ENCODE peak calls at places on chromosomes 1 and 21, in eight cellular contexts. V, B, G, X, D, S, Z and E are unnamed samples.

GRCh38 chr1:39609618-39610331 is 29.7 kb downstream of the HEYL start:
- DNase-seq in V (peak; percentile 97), S (peak; percentile 69), X (no peak), D (peak; percentile 61), B (peak; percentile 73), G (peak; percentile 65), Z (peak; percentile 28), E (peak; percentile 66)

GRCh38 chr1:84505167-84506001 is 802 bp upstream of the SPATA1 start:
- DNase-seq in G (peak; percentile 87), B (no peak), X (no peak), Z (no peak), V (no peak), D (peak; percentile 46), S (no peak), E (peak; percentile 13)

GRCh38 chr1:70044832-70045231 is 160.5 kb downstream of the LRRC40 start:
- DNase-seq in B (no peak), Z (no peak), G (no peak), X (no peak), V (no peak), D (no peak), S (no peak), E (no peak)

GRCh38 chr1:151715726-151716404 is 738 bp downstream of the CELF3 start:
- DNase-seq in B (no peak), V (peak; percentile 82), G (peak; percentile 89), Z (no peak), D (no peak), S (no peak), X (no peak), E (no peak)

GRCh38 chr1:53090227-53091147 is 28.5 kb downstream of the PODN start:
- DNase-seq in V (no peak), X (no peak), Z (no peak), B (peak; percentile 41), G (no peak), D (no peak), S (no peak), E (peak; percentile 65)

GRCh38 chr21:33126569-33126968 is 56.6 kb downstream of the OLIG1 start:
- DNase-seq in V (no peak), G (no peak), D (no peak), S (no peak), X (no peak), B (no peak), Z (no peak), E (no peak)

GRCh38 chr1:235468970-235469369 is 35.3 kb downstream of the B3GALNT2 start:
- DNase-seq in X (no peak), G (no peak), S (peak; percentile 10), D (no peak), Z (no peak), V (no peak), B (no peak), E (no peak)

GRCh38 chr21:44418108-44418875 is 37.0 kb upstream of the LRRC3 start:
- DNase-seq in G (no peak), B (no peak), S (no peak), Z (peak; percentile 10), X (no peak), D (no peak), V (no peak), E (no peak)

GRCh38 chr1:21579788-21580187 is 70.6 kb downstream of the ALPL start:
- DNase-seq in B (no peak), V (no peak), Z (no peak), S (peak; percentile 46), X (no peak), D (no peak), G (no peak), E (no peak)

GRCh38 chr1:101366513-101367215 is 129.8 kb downstream of the S1PR1 start:
- DNase-seq in Z (no peak), X (no peak), G (no peak), B (no peak), S (no peak), D (no peak), V (no peak), E (no peak)

GRCh38 chr1:167683641-167684502 is 37.9 kb upstream of the MPZL1 start:
- DNase-seq in G (peak; percentile 54), V (peak; percentile 73), Z (no peak), S (no peak), D (no peak), B (no peak), X (no peak), E (no peak)

GRCh38 chr1:28190996-28191645 is 14.6 kb upstream of the PTAFR start:
- DNase-seq in D (no peak), Z (no peak), X (no peak), S (no peak), G (no peak), V (no peak), B (no peak), E (no peak)

GRCh38 chr1:29237906-29238600 is 1.7 kb downstream of the PTPRU start:
- DNase-seq in S (peak; percentile 12), X (no peak), G (peak; percentile 80), D (no peak), V (peak; percentile 72), B (peak; percentile 44), Z (peak; percentile 57), E (peak; percentile 30)

GRCh38 chr1:199551967-199552565 is 475.4 kb upstream of the NR5A2 start:
- DNase-seq in B (no peak), V (peak; percentile 55), X (no peak), Z (no peak), D (peak; percentile 66), G (peak; percentile 47), S (peak; percentile 65), E (peak; percentile 14)

GRCh38 chr1:232856556-232856955 is 51.3 kb downstream of the MAP10 start:
- DNase-seq in X (no peak), Z (no peak), G (no peak), V (no peak), D (no peak), S (no peak), B (no peak), E (no peak)

GRCh38 chr1:77889671-77890070 is 1.2 kb downstream of the NEXN start:
- DNase-seq in B (no peak), V (no peak), S (peak; percentile 12), X (no peak), Z (no peak), G (no peak), D (no peak), E (no peak)

GRCh38 chr21:45226540-45227326 is 61.0 kb downstream of the POFUT2 start:
- DNase-seq in G (no peak), B (no peak), V (no peak), X (no peak), D (no peak), Z (no peak), S (no peak), E (no peak)

GRCh38 chr1:205077158-205077933 is 6.9 kb downstream of the TMEM81 start:
- DNase-seq in D (no peak), B (no peak), X (no peak), V (no peak), G (no peak), S (no peak), Z (no peak), E (no peak)

GRCh38 chr21:26307640-26308039 is 137.1 kb upstream of the APP start:
- DNase-seq in G (no peak), D (no peak), Z (no peak), B (no peak), V (no peak), S (no peak), X (no peak), E (no peak)

GRCh38 chr1:178587975-178588374 is 75.1 kb downstream of the TEX35 start:
- DNase-seq in D (no peak), X (no peak), B (no peak), S (no peak), V (no peak), G (no peak), Z (no peak), E (no peak)

GRCh38 chr1:30615076-30615795 is 108.1 kb downstream of the MATN1 start:
- DNase-seq in G (no peak), Z (no peak), X (no peak), B (no peak), V (no peak), S (no peak), D (no peak), E (no peak)

GRCh38 chr1:104760017-104760416 is 1010.3 kb downstream of the AMY1C start:
- DNase-seq in S (no peak), Z (no peak), B (no peak), G (no peak), D (no peak), V (no peak), X (peak; percentile 48), E (no peak)

GRCh38 chr1:71157715-71158114 is 76.9 kb upstream of the ZRANB2 start:
- DNase-seq in D (no peak), S (no peak), Z (no peak), V (no peak), B (no peak), G (no peak), X (no peak), E (no peak)

GRCh38 chr1:63732666-63733065 is 41.2 kb upstream of the ROR1 start:
- DNase-seq in B (no peak), S (peak; percentile 41), D (no peak), X (no peak), G (no peak), Z (no peak), V (no peak), E (no peak)
- TF ChIP-seq EP300 in B (no peak), S (no peak), D (no peak), X (no peak), G (no peak), Z (no peak), V (no peak), E (no peak)

GRCh38 chr1:183074215-183074614 is 51.0 kb downstream of the LAMC1 start:
- DNase-seq in V (no peak), G (no peak), X (no peak), B (no peak), S (no peak), D (no peak), Z (no peak), E (no peak)

GRCh38 chr1:183079697-183080096 is 56.5 kb downstream of the LAMC1 start:
- DNase-seq in B (no peak), V (no peak), X (no peak), Z (no peak), S (no peak), G (no peak), D (no peak), E (no peak)

GRCh38 chr1:183077107-183077506 is 53.9 kb downstream of the LAMC1 start:
- DNase-seq in D (no peak), G (no peak), V (no peak), B (no peak), Z (no peak), X (no peak), S (no peak), E (no peak)

GRCh38 chr1:183073320-183073719 is 50.1 kb downstream of the LAMC1 start:
- DNase-seq in G (no peak), V (no peak), D (no peak), Z (no peak), X (no peak), S (no peak), B (no peak), E (no peak)

GRCh38 chr1:183075861-183076260 is 52.6 kb downstream of the LAMC1 start:
- DNase-seq in G (no peak), Z (no peak), D (no peak), V (no peak), S (no peak), X (no peak), B (no peak), E (no peak)
- H3K4me3 ChIP-seq in G (no peak overlapping the region), Z (no peak overlapping the region), D (no peak overlapping the region), V (no peak overlapping the region), S (no peak overlapping the region), X (no peak overlapping the region), B (no peak overlapping the region), E (no peak overlapping the region)

GRCh38 chr1:241976264-241976663 is 18.7 kb downstream of the BECN2 start:
- DNase-seq in G (no peak), B (no peak), Z (no peak), X (no peak), V (no peak), S (no peak), D (no peak), E (no peak)
- TF ChIP-seq CTCF in G (no peak), B (no peak), Z (no peak), X (no peak), V (no peak), S (no peak), D (no peak), E (no peak)

GRCh38 chr21:17463441-17463840 is 49.4 kb upstream of the CXADR start:
- DNase-seq in B (no peak), S (peak; percentile 30), D (no peak), V (no peak), X (no peak), Z (no peak), G (no peak), E (no peak)
- TF ChIP-seq EP300 in B (no peak), S (no peak), D (no peak), V (no peak), X (no peak), Z (no peak), G (no peak), E (no peak)